ENCODE peak calls at places on chromosomes 13 and 19, in four cellular contexts. E is NT2/D1, I is smooth muscle cell of the brain vasculature, R is left kidney. B is an unnamed sample.

GRCh38 chr13:109494955-109495354 is 291.4 kb downstream of the IRS2 start:
- DNase-seq in E (no peak), R (peak; percentile 54), I (no peak), B (no peak)

GRCh38 chr19:3398114-3398899 is 31.9 kb downstream of the NFIC start:
- DNase-seq in R (peak; percentile 62), I (no peak), E (no peak), B (peak; percentile 39)

GRCh38 chr19:5436101-5436947 is 18.9 kb upstream of the ZNRF4 start:
- DNase-seq in E (peak; percentile 80), R (peak; percentile 91), I (no peak), B (peak; percentile 90)

GRCh38 chr19:13172335-13173128 is 22.3 kb downstream of the IER2 start:
- DNase-seq in R (no peak), E (no peak), I (no peak), B (no peak)

GRCh38 chr19:20273376-20273775 is 106.4 kb downstream of the ZNF486 start:
- DNase-seq in R (no peak), E (no peak), I (no peak), B (no peak)

GRCh38 chr13:105196052-105196451 is 1339.4 kb downstream of the EFNB2 start:
- DNase-seq in I (no peak), R (peak; percentile 30), E (no peak), B (peak; percentile 94)

GRCh38 chr19:11881151-11881800 is 6.3 kb upstream of the ZNF69 start:
- DNase-seq in E (peak; percentile 60), I (no peak), R (peak; percentile 87), B (peak; percentile 77)

GRCh38 chr13:41581884-41582547 is 124.7 kb downstream of the RGCC start:
- DNase-seq in R (no peak), I (no peak), E (no peak), B (no peak)

GRCh38 chr19:49064768-49065611 is at the start of gene NTF4:
- DNase-seq in R (peak; percentile 90), I (no peak), E (no peak), B (peak; percentile 76)

GRCh38 chr13:33034897-33035296 is 18.7 kb downstream of the KL start:
- DNase-seq in I (no peak), R (no peak), E (no peak), B (no peak)

GRCh38 chr19:49119411-49120324 is at the start of gene PPFIA3:
- DNase-seq in R (peak; percentile 88), E (no peak), I (no peak), B (peak; percentile 57)

GRCh38 chr13:40595693-40596092 is 70.7 kb downstream of the FOXO1 start:
- DNase-seq in R (no peak), E (no peak), I (no peak), B (no peak)

GRCh38 chr13:30446122-30446500 is 19.6 kb downstream of the HMGB1 start:
- DNase-seq in E (no peak), I (no peak), R (no peak), B (no peak)

GRCh38 chr19:19642506-19643157 is 825 bp downstream of the GMIP start:
- DNase-seq in I (no peak), E (no peak), R (peak; percentile 37), B (peak; percentile 44)

GRCh38 chr19:14550201-14550754 is 20.9 kb downstream of the TECR start:
- DNase-seq in E (no peak), I (no peak), R (no peak), B (no peak)

GRCh38 chr19:9075064-9075964 is 11.5 kb upstream of the OR1M1 start:
- DNase-seq in R (peak; percentile 83), E (peak; percentile 92), I (peak; percentile 95), B (peak; percentile 95)

GRCh38 chr19:45577111-45577905 is 7.3 kb downstream of the OPA3 start:
- DNase-seq in E (no peak), I (no peak), R (peak; percentile 60), B (peak; percentile 45)

GRCh38 chr13:35484384-35484783 is 7.9 kb upstream of the MAB21L1 start:
- DNase-seq in R (no peak), E (no peak), I (no peak), B (no peak)

GRCh38 chr13:71517004-71517403 is 350.0 kb downstream of the DACH1 start:
- DNase-seq in R (no peak), I (no peak), E (no peak), B (no peak)

GRCh38 chr13:47178090-47178950 is 281.5 kb upstream of the HTR2A start:
- DNase-seq in I (no peak), R (no peak), E (no peak), B (peak; percentile 22)

GRCh38 chr19:4388171-4389063 is 11.9 kb downstream of the SH3GL1 start:
- DNase-seq in R (peak; percentile 71), I (no peak), E (no peak), B (no peak)

GRCh38 chr13:111636804-111637203 is 316.4 kb downstream of the TEX29 start:
- DNase-seq in R (no peak), E (no peak), I (no peak), B (no peak)

GRCh38 chr13:108326318-108326717 is 56.8 kb downstream of the TNFSF13B start:
- DNase-seq in I (no peak), E (no peak), R (no peak), B (peak; percentile 53)

GRCh38 chr19:29835447-29835846 is 23.7 kb downstream of the CCNE1 start:
- DNase-seq in I (no peak), E (no peak), R (no peak), B (no peak)

GRCh38 chr19:41882568-41883462 is at the start of gene ARHGEF1:
- DNase-seq in E (no peak), I (no peak), R (peak; percentile 43), B (no peak)

GRCh38 chr13:31044658-31045620 is 112.5 kb downstream of the TEX26 start:
- DNase-seq in I (no peak), R (no peak), E (no peak), B (peak; percentile 83)

GRCh38 chr19:6572217-6572616 is 18.7 kb downstream of the CD70 start:
- DNase-seq in R (no peak), E (no peak), I (no peak), B (peak; percentile 44)

GRCh38 chr19:18173572-18174294 is at the start of gene IFI30:
- DNase-seq in E (no peak), R (peak; percentile 81), I (no peak), B (peak; percentile 77)

GRCh38 chr19:35318679-35319448 is 10.1 kb upstream of the CD22 start:
- DNase-seq in R (peak; percentile 49), E (no peak), I (no peak), B (no peak)

GRCh38 chr19:44747739-44748425 is 626 bp upstream of the BCL3 start:
- DNase-seq in R (peak; percentile 54), E (no peak), I (no peak), B (peak; percentile 79)

GRCh38 chr13:32142956-32143375 is 111.4 kb downstream of the FRY start:
- DNase-seq in R (peak; percentile 31), I (no peak), E (peak; percentile 11), B (peak; percentile 90)

GRCh38 chr13:72104656-72105180 is 237.7 kb upstream of the DACH1 start:
- DNase-seq in R (no peak), I (no peak), E (no peak), B (no peak)

GRCh38 chr19:45906221-45906620 is 3.8 kb upstream of the MYPOP start:
- DNase-seq in E (no peak), R (no peak), I (no peak), B (no peak)

GRCh38 chr13:108269601-108270328 is at the start of gene TNFSF13B:
- DNase-seq in R (peak; percentile 78), E (no peak), I (no peak), B (peak; percentile 74)

GRCh38 chr19:9861503-9861902 is 26.4 kb downstream of the PIN1 start:
- DNase-seq in I (no peak), E (no peak), R (no peak), B (no peak)

GRCh38 chr13:40377783-40378182 is 288.7 kb downstream of the FOXO1 start:
- DNase-seq in I (no peak), R (no peak), E (no peak), B (no peak)

GRCh38 chr19:10766681-10767201 is 48.9 kb downstream of the DNM2 start:
- DNase-seq in I (no peak), R (no peak), E (no peak), B (no peak)

GRCh38 chr19:34686455-34686854 is 9.0 kb downstream of the ZNF302 start:
- DNase-seq in R (no peak), E (no peak), I (no peak), B (no peak)

B was measured in mesendoderm.